ENCODE peak calls at places on chromosomes 5 and 9, in eight cellular contexts. U is effector memory CD8-positive, alpha-beta T cell; Y is AG04450; B is spleen; C is GM19239; A is skeletal muscle cell; O is WTC11; P is AG20443. X is an unnamed sample.

GRCh38 chr9:34957492-34958410 is at the start of gene PHF24:
- DNase-seq in C (peak), O (peak), P (peak), A (no peak), Y (no peak), B (peak), U (no peak), X (peak)

GRCh38 chr9:114503522-114504340 is 1.5 kb downstream of the WHRN start:
- DNase-seq in U (no peak), P (no peak), A (no peak), B (peak), Y (no peak), O (no peak), C (no peak), X (no peak)

GRCh38 chr5:52983731-52984620 is 5.2 kb upstream of the ITGA2 start:
- DNase-seq in U (no peak), B (no peak), P (no peak), Y (no peak), A (no peak), O (no peak), C (no peak), X (no peak)

GRCh38 chr5:157947156-157947555 is 88.2 kb upstream of the CLINT1 start:
- DNase-seq in C (no peak), O (no peak), U (no peak), A (no peak), Y (no peak), B (no peak), P (no peak), X (no peak)

GRCh38 chr5:116479776-116480675 is 94.6 kb downstream of the SEMA6A start:
- DNase-seq in B (no peak), P (no peak), A (no peak), Y (no peak), C (no peak), O (no peak), U (no peak), X (no peak)

GRCh38 chr5:60223342-60223741 is 329.8 kb upstream of the PDE4D start:
- DNase-seq in O (no peak), P (no peak), C (no peak), Y (no peak), B (no peak), A (peak), U (no peak), X (peak)

GRCh38 chr9:97521576-97522333 is 20.3 kb downstream of the TMOD1 start:
- DNase-seq in P (no peak), Y (no peak), B (no peak), O (no peak), U (no peak), A (no peak), C (no peak), X (no peak)

GRCh38 chr5:143208781-143209510 is 194.5 kb downstream of the NR3C1 start:
- DNase-seq in A (no peak), U (no peak), O (no peak), Y (no peak), C (no peak), B (no peak), P (peak), X (peak)

GRCh38 chr9:34555002-34555348 is 32.2 kb upstream of the ENHO start:
- DNase-seq in C (no peak), U (no peak), P (no peak), B (peak), Y (no peak), O (no peak), A (no peak), X (peak)

GRCh38 chr9:128805661-128806060 is 12.6 kb upstream of the ENDOG start:
- DNase-seq in U (no peak), P (no peak), Y (no peak), B (no peak), C (no peak), A (no peak), O (no peak), X (no peak)

GRCh38 chr9:35350212-35350611 is 139.7 kb upstream of the RUSC2 start:
- DNase-seq in C (no peak), A (no peak), Y (no peak), U (no peak), O (no peak), P (no peak), B (no peak), X (no peak)

GRCh38 chr9:137589441-137590122 is 730 bp downstream of the ZMYND19 start:
- DNase-seq in Y (no peak), C (peak), A (no peak), U (no peak), P (peak), O (no peak), B (no peak), X (peak)

GRCh38 chr5:6435356-6435755 is 13.3 kb upstream of the UBE2QL1 start:
- DNase-seq in C (no peak), O (peak), P (no peak), B (no peak), Y (no peak), A (no peak), U (no peak), X (peak)

GRCh38 chr5:115465416-115465815 is 79.2 kb downstream of the FEM1C start:
- DNase-seq in U (no peak), Y (no peak), O (no peak), B (no peak), A (no peak), P (no peak), C (no peak), X (no peak)

GRCh38 chr9:68546596-68547390 is 6.1 kb upstream of the TMEM252 start:
- DNase-seq in O (no peak), Y (no peak), A (no peak), C (peak), B (no peak), P (no peak), U (no peak), X (no peak)

GRCh38 chr5:89447027-89447426 is 564.0 kb upstream of the MEF2C start:
- DNase-seq in U (no peak), P (no peak), O (no peak), Y (no peak), A (no peak), B (no peak), C (no peak), X (no peak)

GRCh38 chr5:89351975-89352374 is 469.0 kb upstream of the MEF2C start:
- DNase-seq in Y (no peak), P (no peak), U (no peak), O (no peak), C (no peak), A (no peak), B (no peak), X (no peak)

GRCh38 chr9:87167616-87168015 is 220.3 kb upstream of the GAS1 start:
- DNase-seq in C (no peak), O (no peak), Y (no peak), B (no peak), A (no peak), P (peak), U (no peak), X (no peak)

GRCh38 chr5:96896806-96897205 is 20.5 kb downstream of the ERAP2 start:
- DNase-seq in O (no peak), A (no peak), P (no peak), U (no peak), B (peak), Y (no peak), C (no peak), X (no peak)

GRCh38 chr5:16600397-16600796 is 16.4 kb downstream of the RETREG1 start:
- DNase-seq in B (peak), O (no peak), P (peak), A (peak), U (no peak), Y (no peak), C (no peak), X (no peak)

X was measured in NCI-H82.